ENCODE peak calls at places on chromosomes 13 and 19, in five cellular contexts. Q is GM23338, X is OCI-LY7, T is SK-N-SH, V is hepatocyte. F is an unnamed sample. For H3K9me2, the result is how much of the 10 kb centered on the place peaks cover.

GRCh38 chr19:29598496-29598895 is 7.6 kb upstream of the POP4 start:
- DNase-seq in Q (no peak), X (no peak), T (no peak), V (no peak), F (no peak)

GRCh38 chr13:105035092-105035491 is 1500.4 kb downstream of the EFNB2 start:
- DNase-seq in Q (no peak), X (no peak), T (peak), V (no peak), F (peak)

GRCh38 chr19:4866595-4867424 is 657 bp downstream of the PLIN3 start:
- DNase-seq in Q (peak), X (peak), T (peak), V (peak), F (peak)

GRCh38 chr13:51932231-51932630 is 70.5 kb downstream of the CCDC70 start:
- DNase-seq in Q (no peak), X (no peak), T (no peak), V (no peak), F (no peak)

GRCh38 chr13:112688560-112689497 is 1.0 kb upstream of the ATP11A start:
- DNase-seq in Q (peak), X (peak), T (no peak), V (no peak), F (no peak)

GRCh38 chr19:45234089-45234869 is 10.9 kb downstream of the EXOC3L2 start:
- DNase-seq in Q (peak), X (no peak), T (peak), V (no peak), F (no peak)

GRCh38 chr19:37975596-37976515 is 68.8 kb downstream of the SIPA1L3 start:
- DNase-seq in Q (no peak), X (no peak), T (no peak), V (no peak), F (no peak)

GRCh38 chr19:19782783-19783182 is 38.8 kb downstream of the ZNF506 start:
- DNase-seq in Q (no peak), X (no peak), T (no peak), V (no peak), F (no peak)

GRCh38 chr19:47713046-47714021 is at the start of gene EHD2:
- DNase-seq in Q (peak), X (no peak), T (peak), V (peak), F (no peak)

GRCh38 chr13:78298657-78299056 is 304.7 kb downstream of the POU4F1 start:
- DNase-seq in Q (no peak), X (no peak), T (no peak), V (no peak), F (peak)

GRCh38 chr19:16380314-16380695 is 55.7 kb downstream of the KLF2 start:
- DNase-seq in Q (no peak), X (no peak), T (no peak), V (no peak), F (no peak)

GRCh38 chr13:76879211-76879875 is 6.9 kb downstream of the KCTD12 start:
- DNase-seq in Q (no peak), X (no peak), T (peak), V (peak), F (peak)

GRCh38 chr19:35140207-35140897 is 1.7 kb downstream of the FXYD1 start:
- DNase-seq in Q (no peak), X (no peak), T (no peak), V (no peak), F (no peak)

GRCh38 chr19:43625918-43626579 is 6.6 kb upstream of the ZNF428 start:
- DNase-seq in Q (peak), X (no peak), T (peak), V (no peak), F (no peak)
- TF ChIP-seq CTCF in Q (peak), X (no peak), T (no peak), V (no peak), F (no peak)

DNA sequence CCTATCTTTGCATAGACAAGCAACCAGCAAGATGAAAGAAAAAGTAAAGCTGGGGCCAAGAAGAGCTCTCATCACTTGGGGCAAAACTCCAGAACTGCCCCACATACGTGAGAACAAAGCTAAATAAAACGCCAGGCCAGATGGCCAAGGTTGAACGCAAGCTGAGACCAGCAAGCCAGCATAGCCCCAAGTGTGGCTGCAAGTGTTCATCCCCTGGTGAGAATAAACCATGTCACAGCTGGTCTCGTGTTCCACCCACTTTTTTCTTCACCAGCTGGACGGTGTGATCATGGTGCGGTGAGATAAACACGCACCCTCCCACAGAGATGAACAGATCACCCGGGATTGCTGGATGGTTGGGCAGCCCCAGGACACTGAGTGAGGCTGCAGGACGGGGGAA is 109.6 kb upstream of the CACNA1A start:
- DNase-seq in Q (no peak), X (no peak), T (no peak), V (no peak), F (no peak)
- H3K9me2 ChIP-seq in Q (under half), X (under half), T (under half), V (under half), F (under half)

GRCh38 chr13:70170689-70171088 is 62.4 kb upstream of the KLHL1 start:
- DNase-seq in Q (no peak), X (no peak), T (no peak), V (no peak), F (peak)
- TF ChIP-seq CTCF in Q (no peak), X (no peak), T (no peak), V (no peak), F (no peak)

GRCh38 chr13:86848716-86849115 is 822.5 kb upstream of the SLITRK5 start:
- DNase-seq in Q (no peak), X (no peak), T (no peak), V (no peak), F (no peak)
- H3K9me2 ChIP-seq in Q (under half), X (under half), T (under half), V (under half), F (under half)

F was measured in PC-3.